ENCODE peak calls at places on chromosome 20, in eight cellular contexts. R is SK-MEL-5; K is fibroblast of the conjunctiva; T is pancreas; A is stimulated activated CD8-positive, alpha-beta memory T cell treated with anti-CD3 and anti-CD28 coated beads, Interleukin-12 subunit alpha, Interleukin-12 subunit beta, amount 100 ng/mL, for 1 hour; X is activated CD8-positive, alpha-beta memory T cell treated with anti-CD3 and anti-CD28 coated beads, Interleukin-2, amount 50 U/mL, for 4 hours; O is mucosa of gallbladder; P is NCI-H69. Y is an unnamed sample.

GRCh38 chr20:24798930-24799705 is 150.0 kb upstream of the CST7 start:
- DNase-seq in R (no peak), K (no peak), T (no peak), A (no peak), X (no peak), O (no peak), P (no peak), Y (no peak)

GRCh38 chr20:34824861-34825529 is 456 bp downstream of the NCOA6 start:
- DNase-seq in R (peak), K (peak), T (peak), A (peak), X (peak), O (peak), P (peak), Y (peak)

GRCh38 chr20:45017859-45018258 is 51.5 kb downstream of the STK4 start:
- DNase-seq in R (no peak), K (no peak), T (no peak), A (no peak), X (no peak), O (no peak), P (no peak), Y (no peak)

GRCh38 chr20:1371235-1371782 is 21.5 kb downstream of the FKBP1A start:
- DNase-seq in R (no peak), K (no peak), T (no peak), A (no peak), X (no peak), O (no peak), P (no peak), Y (no peak)

GRCh38 chr20:1567392-1568165 is 10.1 kb upstream of the SIRPD start:
- DNase-seq in R (no peak), K (no peak), T (no peak), A (no peak), X (no peak), O (no peak), P (no peak), Y (no peak)

GRCh38 chr20:62212309-62212708 is 7.8 kb downstream of the HRH3 start:
- DNase-seq in R (no peak), K (no peak), T (no peak), A (no peak), X (no peak), O (no peak), P (peak), Y (peak)

GRCh38 chr20:33407251-33407650 is 5.9 kb upstream of the CDK5RAP1 start:
- DNase-seq in R (peak), K (no peak), T (no peak), A (no peak), X (no peak), O (no peak), P (no peak), Y (no peak)

GRCh38 chr20:62745959-62746288 is 37.3 kb downstream of the NTSR1 start:
- DNase-seq in R (no peak), K (no peak), T (peak), A (no peak), X (no peak), O (no peak), P (no peak), Y (no peak)

GRCh38 chr20:10863337-10864060 is 189.7 kb upstream of the JAG1 start:
- DNase-seq in R (no peak), K (peak), T (peak), A (no peak), X (no peak), O (no peak), P (no peak), Y (no peak)

GRCh38 chr20:59972037-59972801 is 14.0 kb downstream of the CDH26 start:
- DNase-seq in R (no peak), K (no peak), T (no peak), A (no peak), X (no peak), O (peak), P (no peak), Y (no peak)

GRCh38 chr20:58268421-58268821 is 40.0 kb upstream of the ANKRD60 start:
- DNase-seq in R (no peak), K (no peak), T (no peak), A (no peak), X (no peak), O (no peak), P (no peak), Y (no peak)

GRCh38 chr20:2132461-2132901 is 30.9 kb downstream of the STK35 start:
- DNase-seq in R (no peak), K (no peak), T (no peak), A (no peak), X (no peak), O (no peak), P (no peak), Y (no peak)

GRCh38 chr20:24118781-24119175 is 130.2 kb upstream of the GGTLC1 start:
- DNase-seq in R (no peak), K (no peak), T (no peak), A (no peak), X (no peak), O (peak), P (no peak), Y (no peak)

GRCh38 chr20:53829706-53830521 is 236.3 kb upstream of the ZNF217 start:
- DNase-seq in R (peak), K (no peak), T (no peak), A (no peak), X (no peak), O (no peak), P (no peak), Y (peak)